ENCODE peak calls at places on chromosomes 12 and 14, in nine cellular contexts. One of them, this sample, is unnamed.

GRCh38 chr14:103134919-103135318 is 11.7 kb downstream of the TNFAIP2 start:
- DNase-seq in MCF 10A: no peak
- DNase-seq in AG10803: no peak
- DNase-seq in body of pancreas: no peak
- DNase-seq in GM12865: no peak
- DNase-seq in kidney epithelial cell: no peak
- DNase-seq in lower leg skin: no peak
- DNase-seq in SK-MEL-5: no peak
- DNase-seq in skeletal muscle cell: no peak
- DNase-seq in this sample: no peak

GRCh38 chr12:2484141-2484776 is 310.5 kb upstream of the FKBP4 start:
- DNase-seq in MCF 10A: no peak
- DNase-seq in AG10803: no peak
- DNase-seq in body of pancreas: no peak
- DNase-seq in GM12865: no peak
- DNase-seq in kidney epithelial cell: no peak
- DNase-seq in lower leg skin: no peak
- DNase-seq in SK-MEL-5: no peak
- DNase-seq in skeletal muscle cell: no peak
- DNase-seq in this sample: no peak

GRCh38 chr14:49727171-49727570 is 34.3 kb downstream of the KLHDC1 start:
- DNase-seq in MCF 10A: no peak
- DNase-seq in AG10803: no peak
- DNase-seq in body of pancreas: no peak
- DNase-seq in GM12865: no peak
- DNase-seq in kidney epithelial cell: no peak
- DNase-seq in lower leg skin: no peak
- DNase-seq in SK-MEL-5: no peak
- DNase-seq in skeletal muscle cell: no peak
- DNase-seq in this sample: no peak

GRCh38 chr12:108103087-108103486 is 26.0 kb upstream of the WSCD2 start:
- DNase-seq in MCF 10A: no peak
- DNase-seq in AG10803: no peak
- DNase-seq in body of pancreas: no peak
- DNase-seq in GM12865: no peak
- DNase-seq in kidney epithelial cell: no peak
- DNase-seq in lower leg skin: no peak
- DNase-seq in SK-MEL-5: no peak
- DNase-seq in skeletal muscle cell: no peak
- DNase-seq in this sample: no peak

GRCh38 chr12:109435428-109436180 is 41.5 kb downstream of the KCTD10 start:
- DNase-seq in MCF 10A: no peak
- DNase-seq in AG10803: no peak
- DNase-seq in body of pancreas: no peak
- DNase-seq in GM12865: no peak
- DNase-seq in kidney epithelial cell: no peak
- DNase-seq in lower leg skin: no peak
- DNase-seq in SK-MEL-5: no peak
- DNase-seq in skeletal muscle cell: no peak
- DNase-seq in this sample: no peak

GRCh38 chr12:49974231-49974675 is 1.5 kb downstream of the AQP6 start:
- DNase-seq in MCF 10A: no peak
- DNase-seq in AG10803: peak; percentile 64
- DNase-seq in body of pancreas: peak; percentile 77
- DNase-seq in GM12865: no peak
- DNase-seq in kidney epithelial cell: no peak
- DNase-seq in lower leg skin: no peak
- DNase-seq in SK-MEL-5: peak; percentile 77
- DNase-seq in skeletal muscle cell: no peak
- DNase-seq in this sample: no peak

GRCh38 chr14:72818998-72819397 is 74.9 kb downstream of the DPF3 start:
- DNase-seq in MCF 10A: no peak
- DNase-seq in AG10803: no peak
- DNase-seq in body of pancreas: no peak
- DNase-seq in GM12865: no peak
- DNase-seq in kidney epithelial cell: no peak
- DNase-seq in lower leg skin: no peak
- DNase-seq in SK-MEL-5: peak; percentile 23
- DNase-seq in skeletal muscle cell: no peak
- DNase-seq in this sample: no peak

GRCh38 chr12:29616664-29617409 is 119.4 kb upstream of the OVCH1 start:
- DNase-seq in MCF 10A: peak; percentile 85
- DNase-seq in AG10803: no peak
- DNase-seq in body of pancreas: no peak
- DNase-seq in GM12865: no peak
- DNase-seq in kidney epithelial cell: peak; percentile 38
- DNase-seq in lower leg skin: no peak
- DNase-seq in SK-MEL-5: no peak
- DNase-seq in skeletal muscle cell: peak; percentile 96
- DNase-seq in this sample: no peak

GRCh38 chr14:59086241-59086899 is 102.1 kb upstream of the DAAM1 start:
- DNase-seq in MCF 10A: no peak
- DNase-seq in AG10803: peak; percentile 61
- DNase-seq in body of pancreas: no peak
- DNase-seq in GM12865: no peak
- DNase-seq in kidney epithelial cell: no peak
- DNase-seq in lower leg skin: no peak
- DNase-seq in SK-MEL-5: no peak
- DNase-seq in skeletal muscle cell: no peak
- DNase-seq in this sample: no peak

GRCh38 chr12:108119126-108119973 is 9.7 kb upstream of the WSCD2 start:
- DNase-seq in MCF 10A: no peak
- DNase-seq in AG10803: no peak
- DNase-seq in body of pancreas: no peak
- DNase-seq in GM12865: peak; percentile 71
- DNase-seq in kidney epithelial cell: no peak
- DNase-seq in lower leg skin: no peak
- DNase-seq in SK-MEL-5: no peak
- DNase-seq in skeletal muscle cell: no peak
- DNase-seq in this sample: peak; percentile 59

GRCh38 chr12:30026621-30027234 is 243.0 kb upstream of the TMTC1 start:
- DNase-seq in MCF 10A: peak; percentile 70
- DNase-seq in AG10803: peak; percentile 64
- DNase-seq in body of pancreas: no peak
- DNase-seq in GM12865: no peak
- DNase-seq in kidney epithelial cell: peak; percentile 53
- DNase-seq in lower leg skin: no peak
- DNase-seq in SK-MEL-5: peak; percentile 77
- DNase-seq in skeletal muscle cell: peak; percentile 18
- DNase-seq in this sample: no peak

GRCh38 chr12:8668441-8668840 is 5.8 kb upstream of the MFAP5 start:
- DNase-seq in MCF 10A: no peak
- DNase-seq in AG10803: no peak
- DNase-seq in body of pancreas: no peak
- DNase-seq in GM12865: no peak
- DNase-seq in kidney epithelial cell: no peak
- DNase-seq in lower leg skin: no peak
- DNase-seq in SK-MEL-5: no peak
- DNase-seq in skeletal muscle cell: no peak
- DNase-seq in this sample: no peak

GRCh38 chr14:76282581-76282980 is 93.4 kb upstream of the ESRRB start:
- DNase-seq in MCF 10A: no peak
- DNase-seq in AG10803: no peak
- DNase-seq in body of pancreas: no peak
- DNase-seq in GM12865: no peak
- DNase-seq in kidney epithelial cell: no peak
- DNase-seq in lower leg skin: no peak
- DNase-seq in SK-MEL-5: no peak
- DNase-seq in skeletal muscle cell: no peak
- DNase-seq in this sample: no peak

GRCh38 chr12:57896437-57897201 is 44.7 kb upstream of the ATP23 start:
- DNase-seq in MCF 10A: peak; percentile 49
- DNase-seq in AG10803: peak; percentile 64
- DNase-seq in body of pancreas: peak; percentile 68
- DNase-seq in GM12865: peak; percentile 37
- DNase-seq in kidney epithelial cell: no peak
- DNase-seq in lower leg skin: peak; percentile 80
- DNase-seq in SK-MEL-5: peak; percentile 57
- DNase-seq in skeletal muscle cell: no peak
- DNase-seq in this sample: no peak

GRCh38 chr12:69935651-69936100 is 110.6 kb downstream of the MYRFL start:
- DNase-seq in MCF 10A: no peak
- DNase-seq in AG10803: no peak
- DNase-seq in body of pancreas: no peak
- DNase-seq in GM12865: no peak
- DNase-seq in kidney epithelial cell: no peak
- DNase-seq in lower leg skin: peak; percentile 21
- DNase-seq in SK-MEL-5: no peak
- DNase-seq in skeletal muscle cell: no peak
- DNase-seq in this sample: no peak

GRCh38 chr12:54555670-54556257 is 6.4 kb downstream of the PDE1B start:
- DNase-seq in MCF 10A: no peak
- DNase-seq in AG10803: no peak
- DNase-seq in body of pancreas: no peak
- DNase-seq in GM12865: no peak
- DNase-seq in kidney epithelial cell: no peak
- DNase-seq in lower leg skin: no peak
- DNase-seq in SK-MEL-5: no peak
- DNase-seq in skeletal muscle cell: no peak
- DNase-seq in this sample: no peak

GRCh38 chr14:75542585-75543091 is 20.4 kb downstream of the BATF start:
- DNase-seq in MCF 10A: no peak
- DNase-seq in AG10803: peak; percentile 12
- DNase-seq in body of pancreas: peak; percentile 43
- DNase-seq in GM12865: peak; percentile 84
- DNase-seq in kidney epithelial cell: no peak
- DNase-seq in lower leg skin: peak; percentile 73
- DNase-seq in SK-MEL-5: no peak
- DNase-seq in skeletal muscle cell: peak; percentile 20
- DNase-seq in this sample: peak; percentile 84

GRCh38 chr14:80215756-80216581 is 4.7 kb upstream of the DIO2 start:
- DNase-seq in MCF 10A: peak; percentile 23
- DNase-seq in AG10803: peak; percentile 39
- DNase-seq in body of pancreas: no peak
- DNase-seq in GM12865: no peak
- DNase-seq in kidney epithelial cell: no peak
- DNase-seq in lower leg skin: no peak
- DNase-seq in SK-MEL-5: peak; percentile 6
- DNase-seq in skeletal muscle cell: peak; percentile 30
- DNase-seq in this sample: no peak

GRCh38 chr12:41724216-41724615 is 420.5 kb downstream of the GXYLT1 start:
- DNase-seq in MCF 10A: peak; percentile 20
- DNase-seq in AG10803: no peak
- DNase-seq in body of pancreas: no peak
- DNase-seq in GM12865: no peak
- DNase-seq in kidney epithelial cell: no peak
- DNase-seq in lower leg skin: no peak
- DNase-seq in SK-MEL-5: peak; percentile 16
- DNase-seq in skeletal muscle cell: no peak
- DNase-seq in this sample: no peak

GRCh38 chr12:47035459-47035858 is 44.0 kb upstream of the PCED1B start:
- DNase-seq in MCF 10A: no peak
- DNase-seq in AG10803: no peak
- DNase-seq in body of pancreas: no peak
- DNase-seq in GM12865: no peak
- DNase-seq in kidney epithelial cell: no peak
- DNase-seq in lower leg skin: no peak
- DNase-seq in SK-MEL-5: peak; percentile 32
- DNase-seq in skeletal muscle cell: no peak
- DNase-seq in this sample: no peak

GRCh38 chr12:118164798-118165486 is 29.0 kb downstream of the PEBP1 start:
- DNase-seq in MCF 10A: peak; percentile 40
- DNase-seq in AG10803: peak; percentile 24
- DNase-seq in body of pancreas: no peak
- DNase-seq in GM12865: peak; percentile 39
- DNase-seq in kidney epithelial cell: no peak
- DNase-seq in lower leg skin: no peak
- DNase-seq in SK-MEL-5: peak; percentile 59
- DNase-seq in skeletal muscle cell: no peak
- DNase-seq in this sample: peak; percentile 32

GRCh38 chr12:125999643-126000042 is 934.4 kb downstream of the AACS start:
- DNase-seq in MCF 10A: no peak
- DNase-seq in AG10803: no peak
- DNase-seq in body of pancreas: no peak
- DNase-seq in GM12865: no peak
- DNase-seq in kidney epithelial cell: no peak
- DNase-seq in lower leg skin: no peak
- DNase-seq in SK-MEL-5: no peak
- DNase-seq in skeletal muscle cell: no peak
- DNase-seq in this sample: no peak

GRCh38 chr14:51616724-51617409 is 34.8 kb upstream of the FRMD6 start:
- DNase-seq in MCF 10A: peak; percentile 90
- DNase-seq in AG10803: peak; percentile 95
- DNase-seq in body of pancreas: peak; percentile 74
- DNase-seq in GM12865: no peak
- DNase-seq in kidney epithelial cell: peak; percentile 90
- DNase-seq in lower leg skin: peak; percentile 26
- DNase-seq in SK-MEL-5: peak; percentile 63
- DNase-seq in skeletal muscle cell: peak; percentile 83
- DNase-seq in this sample: no peak

GRCh38 chr14:59130472-59130871 is 58.0 kb upstream of the DAAM1 start:
- DNase-seq in MCF 10A: no peak
- DNase-seq in AG10803: no peak
- DNase-seq in body of pancreas: no peak
- DNase-seq in GM12865: no peak
- DNase-seq in kidney epithelial cell: no peak
- DNase-seq in lower leg skin: no peak
- DNase-seq in SK-MEL-5: no peak
- DNase-seq in skeletal muscle cell: no peak
- DNase-seq in this sample: no peak

This sample was measured in GM13977.